ENCODE peak calls at places on chromosomes 13 and 19, in five cellular contexts. One of them, this sample, is unnamed.

GRCh38 chr13:50829896-50830295 is 13.6 kb downstream of the DLEU7 start:
- DNase-seq in prostate gland: no peak
- DNase-seq in CD8-positive, alpha-beta memory T cell: no peak
- DNase-seq in endothelial cell: no peak
- DNase-seq in HCT116: no peak
- DNase-seq in this sample: no peak

GRCh38 chr13:29457299-29457698 is 138.2 kb downstream of the SLC7A1 start:
- DNase-seq in prostate gland: no peak
- DNase-seq in CD8-positive, alpha-beta memory T cell: no peak
- DNase-seq in endothelial cell: no peak
- DNase-seq in HCT116: peak
- DNase-seq in this sample: peak

GRCh38 chr13:80361883-80362327 is 21.0 kb upstream of the SPRY2 start:
- DNase-seq in prostate gland: no peak
- DNase-seq in CD8-positive, alpha-beta memory T cell: no peak
- DNase-seq in endothelial cell: no peak
- DNase-seq in HCT116: no peak
- DNase-seq in this sample: peak

GRCh38 chr13:37534181-37534580 is 64.4 kb downstream of the POSTN start:
- DNase-seq in prostate gland: no peak
- DNase-seq in CD8-positive, alpha-beta memory T cell: no peak
- DNase-seq in endothelial cell: no peak
- DNase-seq in HCT116: no peak
- DNase-seq in this sample: peak

GRCh38 chr13:25137624-25137892 is 34.5 kb downstream of the AMER2 start:
- DNase-seq in prostate gland: no peak
- DNase-seq in CD8-positive, alpha-beta memory T cell: no peak
- DNase-seq in endothelial cell: no peak
- DNase-seq in HCT116: no peak
- DNase-seq in this sample: no peak

GRCh38 chr13:37531054-37531453 is 67.5 kb downstream of the POSTN start:
- DNase-seq in prostate gland: no peak
- DNase-seq in CD8-positive, alpha-beta memory T cell: no peak
- DNase-seq in endothelial cell: no peak
- DNase-seq in HCT116: no peak
- DNase-seq in this sample: peak

GRCh38 chr19:47039239-47039874 is 9.1 kb downstream of the TMEM160 start:
- DNase-seq in prostate gland: no peak
- DNase-seq in CD8-positive, alpha-beta memory T cell: no peak
- DNase-seq in endothelial cell: no peak
- DNase-seq in HCT116: no peak
- DNase-seq in this sample: no peak

GRCh38 chr13:85935868-85936467 is 136.7 kb upstream of the SLITRK6 start:
- DNase-seq in prostate gland: no peak
- DNase-seq in CD8-positive, alpha-beta memory T cell: no peak
- DNase-seq in endothelial cell: no peak
- DNase-seq in HCT116: no peak
- DNase-seq in this sample: no peak

GRCh38 chr19:2573916-2574315 is 98.0 kb downstream of the GADD45B start:
- DNase-seq in prostate gland: no peak
- DNase-seq in CD8-positive, alpha-beta memory T cell: no peak
- DNase-seq in endothelial cell: no peak
- DNase-seq in HCT116: no peak
- DNase-seq in this sample: no peak

GRCh38 chr19:37983916-37984315 is 76.9 kb downstream of the SIPA1L3 start:
- DNase-seq in prostate gland: no peak
- DNase-seq in CD8-positive, alpha-beta memory T cell: no peak
- DNase-seq in endothelial cell: no peak
- DNase-seq in HCT116: no peak
- DNase-seq in this sample: no peak

GRCh38 chr13:108595416-108596257 is 33.8 kb upstream of the MYO16 start:
- DNase-seq in prostate gland: no peak
- DNase-seq in CD8-positive, alpha-beta memory T cell: no peak
- DNase-seq in endothelial cell: no peak
- DNase-seq in HCT116: no peak
- DNase-seq in this sample: peak

GRCh38 chr13:43564941-43565340 is 221.8 kb downstream of the ENOX1 start:
- DNase-seq in prostate gland: no peak
- DNase-seq in CD8-positive, alpha-beta memory T cell: no peak
- DNase-seq in endothelial cell: no peak
- DNase-seq in HCT116: no peak
- DNase-seq in this sample: no peak

GRCh38 chr19:5006201-5006600 is 37.3 kb downstream of the KDM4B start:
- DNase-seq in prostate gland: no peak
- DNase-seq in CD8-positive, alpha-beta memory T cell: no peak
- DNase-seq in endothelial cell: no peak
- DNase-seq in HCT116: no peak
- DNase-seq in this sample: no peak

GRCh38 chr13:75796825-75797224 is 160.7 kb downstream of the LMO7 start:
- DNase-seq in prostate gland: no peak
- DNase-seq in CD8-positive, alpha-beta memory T cell: no peak
- DNase-seq in endothelial cell: no peak
- DNase-seq in HCT116: no peak
- DNase-seq in this sample: no peak

GRCh38 chr13:107734891-107735620 is 480.3 kb downstream of the LIG4 start:
- DNase-seq in prostate gland: no peak
- DNase-seq in CD8-positive, alpha-beta memory T cell: no peak
- DNase-seq in endothelial cell: no peak
- DNase-seq in HCT116: no peak
- DNase-seq in this sample: peak

This sample was measured in astrocyte of the hippocampus.